ENCODE peak calls at places on chromosomes 7 and 10, in five cellular contexts. T is CD4-positive, alpha-beta T cell; J is pancreas; L is PC-3; H is heart right ventricle. O is an unnamed sample. For H3K27me3, the result is how much of the 10 kb centered on the place peaks cover.

GRCh38 chr7:77330169-77330882 is 85.8 kb downstream of the GSAP start:
- DNase-seq in T (no peak), J (no peak), L (peak), H (peak), O (no peak)

GRCh38 chr10:31101123-31101522 is 69.5 kb upstream of the ZNF438 start:
- DNase-seq in T (peak), J (no peak), L (peak), H (no peak), O (peak)

GRCh38 chr10:130969700-130970099 is 341.8 kb downstream of the TCERG1L start:
- DNase-seq in T (no peak), J (no peak), L (no peak), H (no peak), O (no peak)

GRCh38 chr10:6211341-6212265 is 8.9 kb downstream of the PFKFB3 start:
- DNase-seq in T (no peak), J (no peak), L (no peak), H (no peak), O (no peak)

GRCh38 chr7:140018125-140019043 is 44.4 kb downstream of the PARP12 start:
- DNase-seq in T (no peak), J (no peak), L (no peak), H (no peak), O (no peak)

GRCh38 chr10:117137911-117138642 is at the start of gene VAX1:
- DNase-seq in T (no peak), J (no peak), L (peak), H (no peak), O (no peak)

GRCh38 chr7:109964780-109965179 is 1126.1 kb upstream of the LRRN3 start:
- DNase-seq in T (no peak), J (no peak), L (peak), H (no peak), O (no peak)

GRCh38 chr10:129870926-129871660 is 93.0 kb downstream of the EBF3 start:
- DNase-seq in T (no peak), J (no peak), L (no peak), H (no peak), O (no peak)

GRCh38 chr10:7102557-7103349 is 308.1 kb downstream of the SFMBT2 start:
- DNase-seq in T (no peak), J (no peak), L (no peak), H (no peak), O (no peak)

GRCh38 chr7:44237696-44238095 is 36.9 kb downstream of the YKT6 start:
- DNase-seq in T (no peak), J (no peak), L (no peak), H (no peak), O (no peak)

GRCh38 chr7:154888690-154889089 is 114.2 kb downstream of the PAXIP1 start:
- DNase-seq in T (no peak), J (no peak), L (no peak), H (no peak), O (no peak)

GRCh38 chr7:31850601-31851000 is 163.6 kb downstream of the PPP1R17 start:
- DNase-seq in T (no peak), J (no peak), L (no peak), H (no peak), O (no peak)

GRCh38 chr10:131695814-131696165 is 205.0 kb upstream of the PPP2R2D start:
- DNase-seq in T (no peak), J (no peak), L (no peak), H (no peak), O (no peak)

GRCh38 chr10:85859859-85860258 is 506.7 kb downstream of the GRID1 start:
- DNase-seq in T (no peak), J (no peak), L (no peak), H (no peak), O (no peak)

GRCh38 chr10:116768786-116769185 is 26.4 kb upstream of the HSPA12A start:
- DNase-seq in T (no peak), J (no peak), L (peak), H (no peak), O (no peak)

GRCh38 chr10:102457591-102458150 is 6.3 kb upstream of the C10orf95 start:
- DNase-seq in T (no peak), J (no peak), L (no peak), H (no peak), O (no peak)

GRCh38 chr7:151859111-151859947 is 17.6 kb downstream of the PRKAG2 start:
- DNase-seq in T (no peak), J (peak), L (peak), H (no peak), O (no peak)

GRCh38 chr10:50992356-50992866 is 81.9 kb upstream of the PRKG1 start:
- DNase-seq in T (no peak), J (peak), L (peak), H (peak), O (no peak)

GRCh38 chr7:11486271-11486670 is 345.7 kb downstream of the THSD7A start:
- DNase-seq in T (no peak), J (no peak), L (peak), H (no peak), O (no peak)

GRCh38 chr7:41383596-41383995 is 319.3 kb downstream of the INHBA start:
- DNase-seq in T (no peak), J (no peak), L (no peak), H (no peak), O (no peak)

GRCh38 chr10:3881622-3882021 is 96.6 kb upstream of the KLF6 start:
- DNase-seq in T (no peak), J (no peak), L (peak), H (no peak), O (no peak)

GRCh38 chr10:31299119-31299518 is 19.9 kb upstream of the ZEB1 start:
- DNase-seq in T (no peak), J (no peak), L (peak), H (no peak), O (no peak)

GRCh38 chr10:103717341-103718246 is 137.8 kb downstream of the SH3PXD2A start:
- DNase-seq in T (no peak), J (no peak), L (no peak), H (no peak), O (no peak)

GRCh38 chr10:117159390-117159789 is 21.3 kb upstream of the VAX1 start:
- DNase-seq in T (no peak), J (no peak), L (no peak), H (no peak), O (no peak)

GRCh38 chr10:29783211-29783947 is 148.6 kb upstream of the SVIL start:
- DNase-seq in T (no peak), J (no peak), L (no peak), H (no peak), O (no peak)

GRCh38 chr10:95391570-95392249 is 100.9 kb upstream of the PDLIM1 start:
- DNase-seq in T (no peak), J (no peak), L (peak), H (no peak), O (peak)

GRCh38 chr10:130737622-130738021 is 573.9 kb downstream of the TCERG1L start:
- DNase-seq in T (no peak), J (no peak), L (no peak), H (no peak), O (no peak)

GRCh38 chr10:78512205-78512550 is 478.5 kb downstream of the RPS24 start:
- DNase-seq in T (no peak), J (no peak), L (no peak), H (no peak), O (no peak)

GRCh38 chr10:110077436-110078120 is 69.8 kb downstream of the ADD3 start:
- DNase-seq in T (no peak), J (no peak), L (no peak), H (no peak), O (no peak)

GRCh38 chr7:38585551-38585950 is 45.6 kb downstream of the AMPH start:
- DNase-seq in T (no peak), J (no peak), L (no peak), H (no peak), O (no peak)

GRCh38 chr10:45179716-45180115 is 135.7 kb downstream of the OR13A1 start:
- DNase-seq in T (no peak), J (no peak), L (no peak), H (peak), O (no peak)

GRCh38 chr7:132720835-132721234 is 144.6 kb upstream of the PLXNA4 start:
- DNase-seq in T (no peak), J (no peak), L (no peak), H (no peak), O (no peak)

GRCh38 chr7:151248191-151249033 is at the start of gene SMARCD3:
- DNase-seq in T (no peak), J (peak), L (peak), H (peak), O (no peak)

GRCh38 chr10:117543245-117543998 is 876 bp downstream of the EMX2 start:
- DNase-seq in T (no peak), J (no peak), L (no peak), H (no peak), O (no peak)

GRCh38 chr10:102424145-102424544 is 3.5 kb downstream of the FBXL15 start:
- DNase-seq in T (no peak), J (no peak), L (no peak), H (no peak), O (no peak)

GRCh38 chr10:7744307-7744706 is 41.2 kb downstream of the ITIH2 start:
- DNase-seq in T (no peak), J (no peak), L (no peak), H (no peak), O (no peak)

DNA sequence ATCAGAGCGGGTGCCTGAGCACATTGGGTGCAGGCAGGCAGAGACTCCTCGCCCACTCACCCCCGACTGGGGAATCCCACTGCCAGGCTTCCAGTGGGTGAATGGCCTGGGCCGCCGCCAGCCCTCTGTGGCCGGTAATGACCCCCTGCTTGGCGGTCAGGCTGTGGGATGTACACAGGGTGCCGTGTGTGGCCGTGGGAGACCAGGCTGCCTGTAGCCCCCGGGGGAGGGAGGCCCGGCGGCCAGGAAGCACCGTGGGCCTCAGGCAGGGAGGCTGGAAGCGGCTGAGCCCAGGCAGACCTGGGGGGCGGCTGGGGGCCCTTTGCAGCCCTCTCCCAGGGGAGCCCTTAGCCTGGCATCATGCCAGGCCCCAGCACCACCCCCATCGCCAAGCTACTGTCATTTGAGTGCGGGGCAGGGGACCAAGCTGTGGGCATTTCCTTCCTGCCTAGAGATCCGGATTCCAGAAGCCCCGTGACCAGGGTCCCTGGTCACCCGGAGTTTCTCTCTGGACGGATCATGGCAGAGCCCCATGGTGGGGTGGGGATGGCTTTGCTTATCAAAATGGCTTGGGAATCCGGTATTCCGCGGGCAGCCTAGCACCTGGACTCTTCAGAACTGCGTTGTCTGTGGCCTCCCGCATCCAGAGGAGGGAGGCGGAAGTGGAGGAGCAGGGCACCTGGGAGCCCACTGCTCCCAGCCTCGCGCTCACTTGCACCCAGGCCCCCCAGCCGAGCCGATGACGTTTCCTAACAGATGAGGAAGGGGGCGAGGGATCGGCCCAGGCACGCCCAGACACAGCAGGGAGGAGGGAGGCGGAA is 1.1 kb downstream of the TTYH3 start:
- DNase-seq in T (no peak), J (peak), L (peak), H (peak), O (no peak)
- H3K27me3 ChIP-seq in T (under half), J (under half), L (under half), H (under half), O (under half)

GRCh38 chr10:11176746-11177145 is 159.1 kb downstream of the CELF2 start:
- DNase-seq in T (no peak), J (no peak), L (no peak), H (no peak), O (no peak)

GRCh38 chr10:11177926-11178453 is 160.3 kb downstream of the CELF2 start:
- DNase-seq in T (no peak), J (no peak), L (no peak), H (no peak), O (no peak)

GRCh38 chr10:11173062-11173461 is 155.4 kb downstream of the CELF2 start:
- DNase-seq in T (no peak), J (no peak), L (no peak), H (no peak), O (no peak)

GRCh38 chr10:11178606-11179221 is 161.0 kb downstream of the CELF2 start:
- DNase-seq in T (peak), J (no peak), L (no peak), H (peak), O (no peak)

DNA sequence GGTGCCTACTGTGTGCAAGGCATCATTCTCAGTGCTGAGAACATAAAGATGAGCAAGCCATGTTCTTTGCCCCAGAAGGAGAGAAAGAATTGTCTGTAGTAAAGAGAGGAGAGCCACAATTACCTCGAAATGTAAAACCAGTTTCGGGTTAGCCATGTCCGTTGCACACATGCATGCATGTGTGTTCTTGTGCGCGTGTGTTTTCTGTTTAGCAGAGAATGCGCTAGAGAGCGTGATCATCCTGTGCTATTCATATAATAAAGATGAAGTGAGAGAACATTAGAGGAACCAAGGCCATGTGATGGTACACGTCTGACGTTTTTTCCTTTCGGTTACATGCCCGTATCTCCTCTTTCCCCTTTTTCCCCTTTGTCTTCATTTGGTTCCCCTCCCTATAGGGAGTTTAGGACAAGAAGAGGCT is 158.2 kb downstream of the CELF2 start:
- DNase-seq in T (no peak), J (no peak), L (no peak), H (no peak), O (no peak)
- TF ChIP-seq CTCF in T (no peak), J (no peak), L (no peak), H (no peak), O (no peak)

GRCh38 chr7:25858562-25859411 is 293.2 kb upstream of the NFE2L3 start:
- DNase-seq in T (no peak), J (no peak), L (no peak), H (no peak), O (no peak)

GRCh38 chr7:25860882-25861228 is 291.1 kb upstream of the NFE2L3 start:
- DNase-seq in T (no peak), J (no peak), L (no peak), H (no peak), O (no peak)

GRCh38 chr7:25859412-25859704 is 292.6 kb upstream of the NFE2L3 start:
- DNase-seq in T (no peak), J (no peak), L (no peak), H (no peak), O (no peak)

GRCh38 chr7:25860206-25860881 is 291.7 kb upstream of the NFE2L3 start:
- DNase-seq in T (no peak), J (no peak), L (no peak), H (no peak), O (no peak)

DNA sequence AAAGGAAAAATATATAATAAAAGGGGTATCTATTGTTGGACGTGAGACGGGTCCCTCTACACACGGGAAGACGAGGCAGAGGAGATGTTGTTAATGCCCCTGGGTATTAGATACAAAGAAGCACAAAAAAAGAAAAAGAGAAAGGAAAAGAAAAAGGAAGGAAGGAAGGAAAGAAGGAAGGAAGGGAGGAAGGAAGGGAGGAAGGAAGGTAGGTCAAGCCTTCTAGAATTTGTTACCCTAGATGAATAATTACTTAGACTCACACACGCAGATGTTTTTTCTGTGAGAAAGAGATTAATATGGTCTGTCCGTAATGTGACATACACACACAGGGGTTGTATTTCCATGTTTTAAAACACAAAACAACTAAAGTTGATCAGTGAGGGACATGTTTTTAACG is 292.3 kb upstream of the NFE2L3 start:
- DNase-seq in T (no peak), J (no peak), L (no peak), H (no peak), O (no peak)
- H3K27me3 ChIP-seq in T (half or more), J (under half), L (under half), H (under half), O (under half)

GRCh38 chr7:21256310-21256877 is 171.5 kb upstream of the SP4 start:
- DNase-seq in T (no peak), J (no peak), L (peak), H (no peak), O (no peak)
- TF ChIP-seq CTCF in T (peak), J (peak), L (peak), H (peak), O (peak)

GRCh38 chr7:50855526-50855925 is 72.8 kb upstream of the GRB10 start:
- DNase-seq in T (no peak), J (no peak), L (no peak), H (no peak), O (no peak)
- H3K27me3 ChIP-seq in T (under half), J (under half), L (under half), H (under half), O (under half)

DNA sequence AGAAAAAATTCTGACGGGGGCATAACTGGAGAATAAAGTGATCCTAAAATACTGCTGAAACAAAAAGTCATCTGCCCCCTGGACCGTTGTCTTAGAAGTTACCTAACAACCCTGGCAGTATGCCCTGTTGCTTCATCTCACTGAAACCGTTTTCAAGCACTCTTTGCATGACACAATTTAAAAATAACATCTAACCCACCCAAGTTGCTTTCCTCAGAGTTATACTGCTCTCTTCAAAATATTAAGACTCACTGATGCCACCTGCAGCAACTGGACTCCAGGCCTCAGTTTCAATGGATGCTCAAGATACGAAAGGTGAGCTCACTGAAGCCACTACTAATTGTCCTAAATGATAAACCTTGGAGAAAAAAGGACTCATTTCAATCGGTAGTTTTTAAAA is 57.4 kb downstream of the CDK6 start:
- DNase-seq in T (no peak), J (no peak), L (no peak), H (no peak), O (no peak)
- TF ChIP-seq CTCF in T (no peak), J (no peak), L (no peak), H (no peak), O (no peak)

GRCh38 chr7:158527902-158528502 is 59.6 kb downstream of the PTPRN2 start:
- DNase-seq in T (no peak), J (no peak), L (no peak), H (no peak), O (no peak)
- H3K27me3 ChIP-seq in T (under half), J (under half), L (under half), H (under half), O (under half)

DNA sequence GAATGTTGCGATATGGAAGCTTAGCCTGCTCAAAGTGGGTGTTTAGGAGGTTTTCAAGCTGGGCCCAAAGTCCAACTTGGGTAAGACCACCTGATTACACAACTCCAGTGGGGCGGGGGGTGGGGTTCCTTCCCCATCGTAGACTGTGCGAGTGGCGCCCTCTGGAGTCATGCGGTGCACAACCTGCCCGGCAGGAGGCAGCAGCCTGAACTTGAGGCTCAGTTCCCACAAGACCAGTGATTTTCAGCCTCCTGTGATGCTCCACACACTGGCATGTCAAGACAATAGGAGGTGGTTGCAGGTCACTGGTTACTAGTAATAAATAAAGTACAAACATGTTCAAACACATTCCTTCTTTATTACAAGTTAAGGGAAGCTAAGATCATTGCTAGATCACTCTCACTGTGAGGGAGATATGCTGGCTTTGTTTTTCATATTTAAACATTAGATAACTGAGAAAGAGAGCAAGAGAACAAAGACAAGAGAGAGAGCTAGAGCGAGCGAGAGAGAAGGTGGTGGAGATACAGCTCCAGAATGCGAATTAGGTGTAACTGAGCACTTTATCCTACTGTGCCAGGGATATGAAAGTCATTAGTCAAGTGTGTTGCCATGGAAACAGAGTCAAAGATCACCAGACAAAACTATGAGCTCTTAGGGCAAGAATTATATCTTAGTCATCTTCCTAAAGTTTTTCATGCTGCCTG is 97.4 kb upstream of the BMPER start:
- DNase-seq in T (no peak), J (no peak), L (peak), H (no peak), O (no peak)
- TF ChIP-seq CTCF in T (no peak), J (no peak), L (peak), H (peak), O (peak)

DNA sequence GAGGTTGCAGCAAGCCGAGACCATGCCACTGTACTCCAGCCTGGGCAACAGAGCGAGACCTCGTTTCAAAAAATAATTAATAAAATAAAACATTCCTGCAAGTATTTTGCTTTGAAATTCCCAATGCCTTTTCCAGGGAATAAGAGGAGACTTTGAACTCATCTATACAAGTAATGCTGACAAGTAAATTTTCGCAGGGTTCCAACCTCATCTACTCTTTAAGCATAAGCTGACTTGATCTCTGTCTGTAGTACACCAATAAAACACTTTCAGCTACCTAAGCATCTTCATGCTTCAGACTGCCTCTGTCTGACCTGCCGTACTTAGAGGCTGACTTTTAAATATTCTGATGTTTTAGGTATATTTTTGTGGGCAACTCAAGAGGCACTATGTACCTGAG is 13.7 kb upstream of the BEND7 start:
- DNase-seq in T (no peak), J (no peak), L (no peak), H (no peak), O (no peak)
- H3K27me3 ChIP-seq in T (under half), J (under half), L (under half), H (under half), O (under half)

O was measured in AG04450.